ENCODE peak calls at places on chromosomes 3 and 15, in nine cellular contexts. B is body of pancreas; K is NAMALWA; N is right cardiac atrium; Y is cardiac septum; M is T-helper 2 cell; L is activated naive CD4-positive, alpha-beta T cell; A is CD8-positive, alpha-beta memory T cell; H is heart left ventricle. S is an unnamed sample.

GRCh38 chr3:6088433-6088832 is 772.5 kb upstream of the GRM7 start:
- DNase-seq in L (no peak), M (no peak), B (no peak), A (no peak), H (no peak), K (peak; percentile 6), Y (no peak), N (no peak), S (no peak)

GRCh38 chr15:55319537-55320325 is 709 bp downstream of the PIGB start:
- DNase-seq in L (no peak), K (peak; percentile 67), B (peak; percentile 35), Y (no peak), H (no peak), A (no peak), M (no peak), N (no peak), S (no peak)

GRCh38 chr3:111797035-111797717 is 61.9 kb upstream of the PHLDB2 start:
- DNase-seq in Y (no peak), K (no peak), M (no peak), H (no peak), A (no peak), N (no peak), B (no peak), L (no peak), S (no peak)

GRCh38 chr3:143578810-143579425 is 269.4 kb downstream of the SLC9A9 start:
- DNase-seq in Y (no peak), H (no peak), N (no peak), A (no peak), K (no peak), B (no peak), M (no peak), L (no peak), S (no peak)

GRCh38 chr3:54146383-54147239 is 24.3 kb downstream of the CACNA2D3 start:
- DNase-seq in N (peak; percentile 74), H (peak; percentile 79), Y (peak; percentile 83), K (peak; percentile 17), M (no peak), L (no peak), B (peak; percentile 65), A (no peak), S (no peak)

GRCh38 chr15:79296583-79296982 is 14.1 kb downstream of the ANKRD34C start:
- DNase-seq in K (peak; percentile 60), M (no peak), B (no peak), H (no peak), L (no peak), A (no peak), Y (no peak), N (no peak), S (no peak)

GRCh38 chr15:88651293-88651692 is 12.5 kb downstream of the ISG20 start:
- DNase-seq in B (no peak), Y (no peak), A (no peak), M (no peak), H (no peak), L (no peak), N (no peak), K (no peak), S (peak; percentile 32)

GRCh38 chr15:57553526-57553925 is 38.2 kb upstream of the MYZAP start:
- DNase-seq in K (no peak), B (no peak), N (no peak), M (no peak), A (no peak), H (no peak), L (no peak), Y (no peak), S (no peak)

GRCh38 chr3:31790516-31791148 is 190.4 kb downstream of the OSBPL10 start:
- DNase-seq in A (no peak), L (no peak), B (no peak), Y (no peak), M (no peak), K (no peak), N (no peak), H (no peak), S (no peak)

GRCh38 chr3:41188291-41188690 is 11.0 kb upstream of the CTNNB1 start:
- DNase-seq in Y (no peak), L (no peak), H (no peak), M (no peak), N (no peak), A (no peak), K (no peak), B (no peak), S (no peak)

GRCh38 chr15:87863152-87863551 is 393.4 kb downstream of the NTRK3 start:
- DNase-seq in H (no peak), N (no peak), L (no peak), K (no peak), B (no peak), Y (no peak), M (no peak), A (no peak), S (no peak)

GRCh38 chr15:74294010-74294409 is 57.9 kb downstream of the CCDC33 start:
- DNase-seq in B (no peak), N (no peak), L (no peak), M (no peak), A (no peak), K (no peak), Y (no peak), H (no peak), S (no peak)

GRCh38 chr3:156150434-156151066 is 30.2 kb downstream of the KCNAB1 start:
- DNase-seq in K (peak; percentile 80), H (no peak), B (peak; percentile 64), A (peak; percentile 41), M (peak; percentile 15), N (no peak), L (no peak), Y (no peak), S (peak; percentile 71)

GRCh38 chr3:182738583-182739514 is 54.5 kb upstream of the ATP11B start:
- DNase-seq in Y (no peak), L (no peak), M (no peak), B (peak; percentile 25), H (no peak), K (no peak), N (no peak), A (no peak), S (no peak)

GRCh38 chr15:73941871-73942635 is 15.8 kb downstream of the LOXL1 start:
- DNase-seq in A (no peak), H (peak; percentile 48), K (no peak), M (no peak), B (no peak), Y (no peak), N (no peak), L (no peak), S (peak; percentile 61)

GRCh38 chr15:29457729-29458128 is 188.1 kb upstream of the NSMCE3 start:
- DNase-seq in Y (no peak), M (no peak), B (no peak), L (no peak), K (no peak), A (no peak), H (no peak), N (no peak), S (no peak)

GRCh38 chr3:39165518-39165917 is 12.1 kb upstream of the CSRNP1 start:
- DNase-seq in K (no peak), B (no peak), H (no peak), A (no peak), N (no peak), Y (no peak), L (no peak), M (no peak), S (no peak)

GRCh38 chr3:60064210-60065178 is 1014.7 kb upstream of the CFAP20DC start:
- DNase-seq in M (no peak), N (no peak), L (no peak), K (no peak), Y (no peak), A (no peak), H (no peak), B (no peak), S (no peak)

GRCh38 chr3:42853739-42854302 is 21.9 kb downstream of the CYP8B1 start:
- DNase-seq in L (no peak), B (no peak), Y (no peak), A (no peak), M (no peak), H (no peak), N (no peak), K (no peak), S (no peak)

GRCh38 chr3:128650096-128651050 is at the start of gene RPN1:
- DNase-seq in B (peak; percentile 99), M (peak; percentile 96), L (peak; percentile 89), H (peak; percentile 98), Y (peak; percentile 99), A (peak; percentile 97), K (peak; percentile 97), N (peak; percentile 98), S (peak; percentile 99)

S was measured in sigmoid colon.